ENCODE peak calls at places on chromosome 10, in four cellular contexts. R is Panc1, S is HCT116, H is H1. Z is an unnamed sample.

GRCh38 chr10:116688241-116688711 is 54.1 kb downstream of the HSPA12A start:
- DNase-seq in H (no peak), S (no peak), R (no peak), Z (no peak)

GRCh38 chr10:51022933-51023585 is 51.2 kb upstream of the PRKG1 start:
- DNase-seq in S (no peak), H (no peak), R (no peak), Z (no peak)

GRCh38 chr10:43354325-43354635 is 17.2 kb upstream of the FXYD4 start:
- DNase-seq in H (no peak), S (no peak), R (no peak), Z (no peak)

GRCh38 chr10:87850742-87851205 is 12.6 kb downstream of the KLLN start:
- DNase-seq in S (no peak), H (no peak), R (no peak), Z (no peak)

GRCh38 chr10:89032141-89032814 is 41.7 kb downstream of the FAS start:
- DNase-seq in H (peak; percentile 13), S (peak; percentile 33), R (peak; percentile 42), Z (no peak)

GRCh38 chr10:114819313-114819712 is 2.3 kb upstream of the FHIP2A start:
- DNase-seq in S (no peak), R (no peak), H (no peak), Z (no peak)

GRCh38 chr10:36676321-36677169 is 448.9 kb upstream of the ANKRD30A start:
- DNase-seq in H (no peak), R (no peak), S (no peak), Z (no peak)

GRCh38 chr10:24446739-24447138 is 237.8 kb downstream of the KIAA1217 start:
- DNase-seq in H (no peak), R (no peak), S (no peak), Z (no peak)

GRCh38 chr10:804191-804781 is 114.8 kb upstream of the DIP2C start:
- DNase-seq in H (no peak), R (no peak), S (no peak), Z (no peak)

GRCh38 chr10:83108565-83109333 is 1030.6 kb upstream of the GHITM start:
- DNase-seq in H (no peak), S (no peak), R (no peak), Z (no peak)

GRCh38 chr10:74460812-74461211 is 309.8 kb downstream of the ADK start:
- DNase-seq in S (no peak), R (no peak), H (no peak), Z (no peak)

GRCh38 chr10:34786464-34786863 is 28.6 kb downstream of the PARD3 start:
- DNase-seq in H (no peak), S (no peak), R (no peak), Z (no peak)

GRCh38 chr10:132104062-132104461 is 38.3 kb downstream of the JAKMIP3 start:
- DNase-seq in H (no peak), R (no peak), S (no peak), Z (no peak)

GRCh38 chr10:88879754-88880286 is at the start of gene STAMBPL1:
- DNase-seq in H (no peak), S (no peak), R (peak; percentile 25), Z (no peak)

GRCh38 chr10:71767420-71768035 is 5.8 kb downstream of the VSIR start:
- DNase-seq in S (no peak), H (no peak), R (no peak), Z (no peak)

GRCh38 chr10:43073721-43074120 is 3.1 kb upstream of the RET start:
- DNase-seq in S (no peak), R (no peak), H (no peak), Z (no peak)

GRCh38 chr10:124573726-124574455 is 112.3 kb downstream of the LHPP start:
- DNase-seq in S (no peak), H (no peak), R (no peak), Z (no peak)

GRCh38 chr10:132098539-132099421 is 33.0 kb downstream of the JAKMIP3 start:
- DNase-seq in S (no peak), H (no peak), R (no peak), Z (no peak)

GRCh38 chr10:119812684-119813083 is 60.0 kb downstream of the MCMBP start:
- DNase-seq in R (no peak), S (no peak), H (no peak), Z (no peak)

GRCh38 chr10:16120563-16120962 is 260.3 kb upstream of the MINDY3 start:
- DNase-seq in S (no peak), H (no peak), R (no peak), Z (no peak)

GRCh38 chr10:62377026-62377415 is 2.9 kb downstream of the ZNF365 start:
- DNase-seq in S (no peak), R (no peak), H (no peak), Z (no peak)

GRCh38 chr10:62374862-62375710 is 917 bp downstream of the ZNF365 start:
- DNase-seq in H (no peak), R (no peak), S (no peak), Z (no peak)

GRCh38 chr10:62373639-62373994 is 552 bp upstream of the ZNF365 start:
- DNase-seq in H (no peak), R (no peak), S (no peak), Z (no peak)

GRCh38 chr10:62376064-62377025 is 2.2 kb downstream of the ZNF365 start:
- DNase-seq in S (no peak), H (no peak), R (no peak), Z (no peak)

GRCh38 chr10:62373995-62374861 is at the start of gene ZNF365:
- DNase-seq in H (no peak), R (no peak), S (peak; percentile 8), Z (peak; percentile 21)
- TF ChIP-seq POLR2AphosphoS5 in H (no peak), R (peak; percentile 31), S (no peak), Z (no peak)

DNA sequence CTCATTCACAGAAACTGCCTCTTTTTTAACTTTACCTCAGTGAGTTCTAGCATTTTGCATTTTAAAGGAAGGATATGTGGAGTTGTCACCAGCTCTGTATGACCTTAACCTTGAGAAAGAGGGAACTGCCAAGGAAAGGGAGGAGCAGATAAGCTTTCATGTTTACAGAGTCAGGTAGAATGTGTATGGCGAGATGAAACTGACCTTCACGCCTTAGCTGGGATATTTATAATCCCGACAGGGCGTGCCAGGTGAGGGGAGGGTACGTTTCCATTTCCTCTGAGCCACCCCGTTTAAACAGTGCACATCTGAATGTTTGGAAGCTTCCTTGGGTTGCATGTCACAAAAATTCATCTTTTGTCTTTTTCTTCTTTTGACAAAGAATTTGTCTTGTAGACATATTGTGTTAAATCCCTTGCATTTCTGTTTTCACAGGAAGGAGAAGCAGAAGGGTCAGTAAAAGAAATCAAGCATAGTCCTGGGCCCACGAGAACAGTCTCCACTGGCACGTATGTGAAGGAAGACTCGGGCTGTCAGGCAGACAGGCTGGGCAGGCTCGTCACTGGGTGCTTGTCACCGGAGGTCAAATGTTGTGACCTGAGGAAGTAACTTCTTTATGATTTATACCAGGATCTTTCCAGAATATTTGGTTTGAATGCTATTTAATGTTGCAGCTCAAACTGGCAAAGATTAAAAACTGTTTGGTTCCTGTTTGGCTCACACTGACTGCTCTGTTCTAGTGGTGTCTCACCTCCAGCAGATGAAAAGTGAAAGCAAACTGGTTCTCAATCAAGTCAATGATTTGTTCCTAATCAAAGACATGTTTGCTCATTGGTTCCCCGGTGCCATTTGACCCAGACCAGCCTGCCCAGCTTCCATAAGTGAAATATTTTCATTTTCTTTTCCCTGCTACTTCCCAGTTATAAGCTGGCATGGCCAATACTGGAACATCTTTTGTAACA is 16.1 kb downstream of the OPTN start:
- DNase-seq in H (no peak), R (no peak), S (no peak), Z (no peak)
- TF ChIP-seq POLR2AphosphoS5 in H (no peak), R (no peak), S (no peak), Z (no peak)

GRCh38 chr10:11009471-11010308 is 8.0 kb upstream of the CELF2 start:
- DNase-seq in R (no peak), H (no peak), S (no peak), Z (no peak)

GRCh38 chr10:11011436-11011835 is 6.2 kb upstream of the CELF2 start:
- DNase-seq in H (no peak), S (no peak), R (no peak), Z (no peak)

GRCh38 chr10:11012476-11012875 is 5.2 kb upstream of the CELF2 start:
- DNase-seq in R (no peak), S (no peak), H (no peak), Z (no peak)

GRCh38 chr10:11011966-11012365 is 5.7 kb upstream of the CELF2 start:
- DNase-seq in R (no peak), S (no peak), H (no peak), Z (no peak)

GRCh38 chr10:11010582-11010981 is 7.1 kb upstream of the CELF2 start:
- DNase-seq in R (no peak), S (no peak), H (no peak), Z (no peak)
- TF ChIP-seq POLR2AphosphoS5 in R (no peak), S (no peak), H (no peak), Z (no peak)

GRCh38 chr10:128221128-128221527 is 94.9 kb upstream of the MKI67 start:
- DNase-seq in H (no peak), S (no peak), R (no peak), Z (no peak)
- TF ChIP-seq POLR2AphosphoS5 in H (no peak), S (no peak), R (no peak), Z (no peak)

GRCh38 chr10:26879744-26880143 is 19.0 kb upstream of the ABI1 start:
- DNase-seq in S (no peak), H (no peak), R (no peak), Z (no peak)
- TF ChIP-seq POLR2AphosphoS5 in S (no peak), H (no peak), R (no peak), Z (no peak)

GRCh38 chr10:110460111-110460809 is 37.4 kb upstream of the DUSP5 start:
- DNase-seq in S (no peak), R (no peak), H (no peak), Z (no peak)
- TF ChIP-seq POLR2AphosphoS5 in S (peak; percentile 40), R (no peak), H (no peak), Z (no peak)

DNA sequence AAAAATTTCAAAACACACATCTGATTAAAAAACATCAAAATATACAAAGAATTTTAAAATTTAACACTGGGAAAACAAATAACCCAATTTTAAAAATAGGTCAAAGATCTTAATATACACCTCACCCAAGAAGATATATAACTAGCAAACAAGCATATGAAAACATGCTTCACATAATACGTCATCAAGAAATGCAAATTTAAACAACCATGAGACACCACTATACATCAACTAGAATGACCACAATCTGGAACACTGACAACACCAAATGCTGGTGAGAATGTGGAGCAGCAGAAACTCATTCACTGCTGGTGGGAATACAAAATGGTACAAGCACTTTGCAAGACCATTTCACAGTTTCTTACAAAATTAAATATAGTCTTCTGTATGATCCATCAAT is 498.4 kb downstream of the IPMK start:
- DNase-seq in H (no peak), S (no peak), R (no peak), Z (no peak)
- TF ChIP-seq POLR2AphosphoS5 in H (no peak), S (no peak), R (no peak), Z (no peak)

GRCh38 chr10:59694936-59695335 is 14.7 kb downstream of the SLC16A9 start:
- DNase-seq in R (no peak), H (no peak), S (no peak), Z (no peak)
- TF ChIP-seq POLR2AphosphoS5 in R (no peak), H (no peak), S (no peak), Z (no peak)

DNA sequence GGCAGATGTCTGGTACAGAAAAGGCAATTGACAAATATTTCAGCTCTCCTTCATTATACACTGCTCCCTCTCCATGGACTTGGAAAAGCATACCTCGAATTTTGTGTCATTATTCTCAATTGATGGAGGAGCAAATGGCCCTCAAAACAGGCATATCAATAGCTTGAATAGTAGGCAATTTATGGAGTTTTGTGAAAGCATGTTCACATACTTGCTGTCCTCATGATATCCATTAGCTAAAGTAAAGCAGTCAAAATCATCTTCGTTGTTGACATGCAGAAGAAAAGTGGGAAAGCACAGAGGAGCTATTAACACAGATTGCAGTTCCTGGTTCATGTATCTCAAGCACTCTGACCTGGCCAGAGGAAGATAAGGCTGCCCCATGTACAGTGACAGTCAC is 472.8 kb downstream of the CCSER2 start:
- DNase-seq in S (no peak), R (no peak), H (no peak), Z (no peak)
- TF ChIP-seq POLR2AphosphoS5 in S (no peak), R (no peak), H (no peak), Z (no peak)